ENCODE peak calls at places on chromosomes 5 and 9, in four cellular contexts. R is GM23248, L is aorta, H is psoas muscle. B is an unnamed sample.

GRCh38 chr5:142586552-142586951 is 99.3 kb downstream of the FGF1 start:
- DNase-seq in R (no peak), L (no peak), H (no peak), B (no peak)

GRCh38 chr5:147963948-147964693 is 57.8 kb upstream of the C5orf46 start:
- DNase-seq in R (no peak), L (no peak), H (no peak), B (no peak)

GRCh38 chr9:15824310-15824709 is 271.5 kb downstream of the CCDC171 start:
- DNase-seq in R (peak; percentile 14), L (no peak), H (no peak), B (no peak)

GRCh38 chr9:116959775-116960174 is 272.7 kb downstream of the TRIM32 start:
- DNase-seq in R (peak; percentile 13), L (peak; percentile 86), H (no peak), B (no peak)

GRCh38 chr9:134449180-134449916 is 123.1 kb downstream of the RXRA start:
- DNase-seq in R (peak; percentile 98), L (peak; percentile 95), H (peak; percentile 90), B (peak; percentile 92)

GRCh38 chr9:123311250-123311753 is 42.9 kb upstream of the STRBP start:
- DNase-seq in R (no peak), L (no peak), H (no peak), B (no peak)

GRCh38 chr9:81032030-81032572 is 657.2 kb downstream of the TLE1 start:
- DNase-seq in R (peak; percentile 84), L (peak; percentile 79), H (no peak), B (no peak)

GRCh38 chr9:127970401-127971313 is 10.1 kb downstream of the EEIG1 start:
- DNase-seq in R (no peak), L (no peak), H (no peak), B (no peak)

GRCh38 chr5:122940890-122941289 is 95.5 kb downstream of the SNX24 start:
- DNase-seq in R (no peak), L (no peak), H (no peak), B (no peak)

GRCh38 chr5:54385994-54386393 is 69.5 kb upstream of the HSPB3 start:
- DNase-seq in R (no peak), L (no peak), H (no peak), B (no peak)

GRCh38 chr5:98774192-98775046 is 956 bp downstream of the RGMB start:
- DNase-seq in R (peak; percentile 72), L (peak; percentile 86), H (peak; percentile 71), B (peak; percentile 52)

GRCh38 chr9:21357479-21358290 is 7.0 kb upstream of the IFNA6 start:
- DNase-seq in R (peak; percentile 9), L (no peak), H (no peak), B (no peak)

GRCh38 chr9:127754099-127754760 is 19.1 kb upstream of the TOR2A start:
- DNase-seq in R (peak; percentile 69), L (no peak), H (no peak), B (no peak)

GRCh38 chr5:109708813-109709212 is 19.1 kb downstream of the MAN2A1 start:
- DNase-seq in R (no peak), L (no peak), H (no peak), B (no peak)

GRCh38 chr9:132827366-132827765 is 50.7 kb downstream of the AK8 start:
- DNase-seq in R (no peak), L (peak; percentile 37), H (no peak), B (no peak)

GRCh38 chr5:151808451-151809169 is 36.9 kb downstream of the G3BP1 start:
- DNase-seq in R (peak; percentile 19), L (no peak), H (no peak), B (no peak)

GRCh38 chr5:40615586-40616193 is 64.0 kb upstream of the PTGER4 start:
- DNase-seq in R (no peak), L (no peak), H (no peak), B (no peak)

GRCh38 chr5:148791696-148792095 is 34.7 kb upstream of the ADRB2 start:
- DNase-seq in R (no peak), L (no peak), H (no peak), B (no peak)

GRCh38 chr9:80892703-80893102 is 796.6 kb downstream of the TLE1 start:
- DNase-seq in R (no peak), L (no peak), H (no peak), B (no peak)

GRCh38 chr9:13377286-13377925 is 97.9 kb upstream of the MPDZ start:
- DNase-seq in R (peak; percentile 24), L (no peak), H (no peak), B (no peak)

GRCh38 chr9:13380903-13381302 is 101.4 kb upstream of the MPDZ start:
- DNase-seq in R (no peak), L (no peak), H (no peak), B (no peak)

GRCh38 chr9:13382595-13382994 is 103.1 kb upstream of the MPDZ start:
- DNase-seq in R (no peak), L (no peak), H (no peak), B (no peak)

GRCh38 chr9:13383216-13383615 is 103.7 kb upstream of the MPDZ start:
- DNase-seq in R (no peak), L (no peak), H (no peak), B (no peak)

DNA sequence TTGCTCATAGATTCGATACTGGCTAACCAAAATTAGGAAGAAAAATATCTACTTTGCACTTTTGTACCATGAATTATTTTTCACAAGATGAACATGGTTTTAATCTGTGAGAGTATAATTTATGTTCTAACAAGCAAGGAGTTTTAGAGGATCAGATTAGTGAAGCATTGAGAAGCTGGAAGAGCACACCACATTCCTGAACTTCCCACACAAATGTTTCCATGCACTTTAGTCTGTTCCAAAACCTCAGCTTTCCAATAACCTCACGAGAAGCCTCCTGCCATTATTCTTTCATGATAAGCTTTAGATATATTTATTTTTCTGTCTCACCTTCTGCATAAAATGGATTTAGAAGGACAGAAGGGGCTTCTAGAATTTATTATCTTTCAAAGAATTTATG is 98.7 kb upstream of the MPDZ start:
- DNase-seq in R (peak; percentile 65), L (no peak), H (no peak), B (no peak)
- H3K4me1 ChIP-seq in R (peaks cover 24% of the 10 kb centered on the region), L (peaks cover 2% of the 10 kb centered on the region), H (no peaks in the 10 kb centered on the region), B (no peaks in the 10 kb centered on the region)

GRCh38 chr9:113903514-113904077 is 27.5 kb downstream of the ZNF618 start:
- DNase-seq in R (no peak), L (no peak), H (no peak), B (no peak)
- H3K9me3 ChIP-seq in R (no peaks in the 10 kb centered on the region), L (no peaks in the 10 kb centered on the region), H (no peaks in the 10 kb centered on the region), B (peaks cover 20% of the 10 kb centered on the region)

DNA sequence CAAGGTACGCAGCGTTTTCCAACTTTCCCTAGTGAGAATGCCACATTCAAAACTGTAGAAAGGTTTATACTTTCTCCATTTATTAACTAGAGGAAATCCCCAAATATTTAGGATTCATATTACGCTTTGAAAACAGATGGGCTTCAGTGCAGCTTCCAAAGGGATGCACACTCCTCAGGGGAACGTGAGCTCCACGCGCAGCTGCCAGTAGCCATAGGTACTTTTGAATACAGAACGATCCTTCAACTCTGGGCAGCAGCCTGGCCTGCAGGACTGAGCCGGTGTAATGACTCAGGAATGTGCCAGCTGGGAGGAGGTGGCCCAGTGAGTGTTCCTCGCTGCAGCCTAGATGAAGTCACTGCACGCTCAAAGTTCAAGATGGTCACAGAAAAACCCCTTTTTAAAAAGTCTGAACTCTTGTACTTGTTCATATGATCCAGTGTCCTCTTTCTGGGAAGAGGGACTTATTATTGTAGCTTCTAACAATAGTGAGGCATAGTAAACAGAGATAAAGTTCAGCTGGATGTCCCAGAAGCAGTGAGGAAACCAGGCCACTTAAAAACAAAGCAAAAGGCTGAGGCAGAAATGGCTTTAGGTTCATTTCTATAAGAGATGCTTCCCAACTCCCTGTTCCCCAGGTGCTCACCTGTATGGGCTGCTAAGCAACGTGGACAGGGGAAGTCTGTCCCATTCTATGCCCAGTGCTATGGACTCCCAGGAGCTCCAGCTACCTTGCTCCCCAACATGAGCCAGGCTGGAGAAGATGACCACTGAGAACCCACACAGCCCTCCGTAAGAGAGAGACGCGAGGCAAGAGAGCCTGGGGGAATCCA is 130.0 kb downstream of the LHFPL2 start:
- DNase-seq in R (peak; percentile 93), L (peak; percentile 88), H (peak; percentile 52), B (peak; percentile 55)
- H3K27ac ChIP-seq in R (peak overlapping the region; percentile 93), L (peak overlapping the region; percentile 68), H (no peak overlapping the region), B (peak overlapping the region; percentile 59)

GRCh38 chr5:17282283-17283120 is 65.1 kb downstream of the BASP1 start:
- DNase-seq in R (peak; percentile 5), L (no peak), H (no peak), B (no peak)

GRCh38 chr5:17276445-17276844 is 59.0 kb downstream of the BASP1 start:
- DNase-seq in R (no peak), L (no peak), H (no peak), B (no peak)

GRCh38 chr5:17277907-17278306 is 60.5 kb downstream of the BASP1 start:
- DNase-seq in R (no peak), L (no peak), H (no peak), B (no peak)

GRCh38 chr5:17278931-17279330 is 61.5 kb downstream of the BASP1 start:
- DNase-seq in R (no peak), L (no peak), H (no peak), B (no peak)

DNA sequence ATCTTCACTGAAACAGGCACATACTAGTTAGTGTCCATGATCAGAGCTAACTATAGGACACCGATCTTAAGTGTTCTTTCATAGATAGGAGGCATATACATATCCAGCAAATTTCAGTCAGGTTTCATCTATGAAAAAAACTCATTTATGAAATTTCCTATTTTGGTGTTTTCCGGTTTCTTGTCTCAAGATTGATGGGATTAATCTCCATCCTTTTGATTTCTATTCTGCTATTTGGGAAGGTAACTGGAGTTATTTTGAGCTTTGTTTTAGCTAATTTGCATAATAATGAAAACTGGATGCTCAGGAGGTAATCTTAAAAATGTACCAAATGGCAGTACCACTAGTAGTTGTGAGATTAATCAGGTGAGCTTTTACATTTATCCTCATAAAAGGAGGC is 62.1 kb downstream of the BASP1 start:
- DNase-seq in R (no peak), L (no peak), H (no peak), B (no peak)
- H3K4me1 ChIP-seq in R (peaks cover 7% of the 10 kb centered on the region), L (no peaks in the 10 kb centered on the region), H (no peaks in the 10 kb centered on the region), B (no peaks in the 10 kb centered on the region)

GRCh38 chr5:56340196-56340980 is 107.3 kb upstream of the ANKRD55 start:
- DNase-seq in R (no peak), L (no peak), H (no peak), B (no peak)
- H3K9me3 ChIP-seq in R (no peaks in the 10 kb centered on the region), L (no peaks in the 10 kb centered on the region), H (no peaks in the 10 kb centered on the region), B (peaks cover 11% of the 10 kb centered on the region)

GRCh38 chr5:16134204-16134603 is 45.4 kb downstream of the MARCHF11 start:
- DNase-seq in R (no peak), L (no peak), H (no peak), B (no peak)

GRCh38 chr5:16128944-16129343 is 50.6 kb downstream of the MARCHF11 start:
- DNase-seq in R (no peak), L (no peak), H (no peak), B (no peak)

GRCh38 chr5:16135506-16135905 is 44.1 kb downstream of the MARCHF11 start:
- DNase-seq in R (no peak), L (no peak), H (no peak), B (no peak)

GRCh38 chr5:16135003-16135402 is 44.6 kb downstream of the MARCHF11 start:
- DNase-seq in R (no peak), L (no peak), H (no peak), B (no peak)

GRCh38 chr5:16131878-16132277 is 47.7 kb downstream of the MARCHF11 start:
- DNase-seq in R (no peak), L (no peak), H (no peak), B (no peak)
- H3K27ac ChIP-seq in R (no peak overlapping the region), L (no peak overlapping the region), H (no peak overlapping the region), B (peak overlapping the region; percentile 71)

B was measured in left ventricle myocardium inferior.